ENCODE peak calls at places on chromosome 9, in seven cellular contexts. One of them, this sample, is unnamed.

GRCh38 chr9:20048985-20049384 is 260.1 kb upstream of the SLC24A2 start:
- DNase-seq in HT1080: no peak
- DNase-seq in HTR-8/SVneo: no peak
- DNase-seq in WTC11: no peak
- DNase-seq in breast epithelium: no peak
- DNase-seq in AG04450: no peak
- DNase-seq in stimulated activated CD4-positive, alpha-beta T cell treated with anti-CD3 and anti-CD28 coated beads, Interleukin-1b, Interleukin-23, amount 100 ng/mL, for 48 hours: no peak
- DNase-seq in this sample: no peak

GRCh38 chr9:99253772-99254431 is 31.8 kb downstream of the SEC61B start:
- DNase-seq in stimulated activated CD4-positive, alpha-beta T cell treated with anti-CD3 and anti-CD28 coated beads, Interleukin-1b, Interleukin-23, amount 100 ng/mL, for 48 hours: peak
- DNase-seq in AG04450: no peak
- DNase-seq in HT1080: peak
- DNase-seq in WTC11: no peak
- DNase-seq in breast epithelium: no peak
- DNase-seq in HTR-8/SVneo: no peak
- DNase-seq in this sample: peak

GRCh38 chr9:72718503-72718902 is 197.1 kb downstream of the TMC1 start:
- DNase-seq in AG04450: no peak
- DNase-seq in WTC11: no peak
- DNase-seq in breast epithelium: no peak
- DNase-seq in stimulated activated CD4-positive, alpha-beta T cell treated with anti-CD3 and anti-CD28 coated beads, Interleukin-1b, Interleukin-23, amount 100 ng/mL, for 48 hours: no peak
- DNase-seq in HTR-8/SVneo: no peak
- DNase-seq in HT1080: no peak
- DNase-seq in this sample: no peak

GRCh38 chr9:127854169-127854833 is at the start of gene ENG:
- DNase-seq in HT1080: peak
- DNase-seq in breast epithelium: peak
- DNase-seq in HTR-8/SVneo: peak
- DNase-seq in AG04450: no peak
- DNase-seq in stimulated activated CD4-positive, alpha-beta T cell treated with anti-CD3 and anti-CD28 coated beads, Interleukin-1b, Interleukin-23, amount 100 ng/mL, for 48 hours: peak
- DNase-seq in WTC11: peak
- DNase-seq in this sample: no peak

GRCh38 chr9:73143606-73144328 is 7.9 kb upstream of the ANXA1 start:
- DNase-seq in AG04450: peak
- DNase-seq in stimulated activated CD4-positive, alpha-beta T cell treated with anti-CD3 and anti-CD28 coated beads, Interleukin-1b, Interleukin-23, amount 100 ng/mL, for 48 hours: no peak
- DNase-seq in HT1080: peak
- DNase-seq in WTC11: no peak
- DNase-seq in HTR-8/SVneo: peak
- DNase-seq in breast epithelium: no peak
- DNase-seq in this sample: no peak

GRCh38 chr9:106438928-106439327 is 424.0 kb upstream of the ZNF462 start:
- DNase-seq in HT1080: peak
- DNase-seq in stimulated activated CD4-positive, alpha-beta T cell treated with anti-CD3 and anti-CD28 coated beads, Interleukin-1b, Interleukin-23, amount 100 ng/mL, for 48 hours: no peak
- DNase-seq in HTR-8/SVneo: peak
- DNase-seq in WTC11: no peak
- DNase-seq in breast epithelium: no peak
- DNase-seq in AG04450: no peak
- DNase-seq in this sample: no peak

GRCh38 chr9:109937841-109938453 is 157.9 kb downstream of the PALM2AKAP2 start:
- DNase-seq in AG04450: no peak
- DNase-seq in HTR-8/SVneo: no peak
- DNase-seq in WTC11: no peak
- DNase-seq in HT1080: no peak
- DNase-seq in breast epithelium: no peak
- DNase-seq in stimulated activated CD4-positive, alpha-beta T cell treated with anti-CD3 and anti-CD28 coated beads, Interleukin-1b, Interleukin-23, amount 100 ng/mL, for 48 hours: no peak
- DNase-seq in this sample: no peak

GRCh38 chr9:28688172-28688571 is 1114.9 kb upstream of the C9orf72 start:
- DNase-seq in HT1080: no peak
- DNase-seq in stimulated activated CD4-positive, alpha-beta T cell treated with anti-CD3 and anti-CD28 coated beads, Interleukin-1b, Interleukin-23, amount 100 ng/mL, for 48 hours: no peak
- DNase-seq in HTR-8/SVneo: no peak
- DNase-seq in AG04450: no peak
- DNase-seq in breast epithelium: no peak
- DNase-seq in WTC11: no peak
- DNase-seq in this sample: no peak

GRCh38 chr9:88258587-88258986 is 120.3 kb upstream of the SPATA31C2 start:
- DNase-seq in stimulated activated CD4-positive, alpha-beta T cell treated with anti-CD3 and anti-CD28 coated beads, Interleukin-1b, Interleukin-23, amount 100 ng/mL, for 48 hours: no peak
- DNase-seq in WTC11: no peak
- DNase-seq in HTR-8/SVneo: no peak
- DNase-seq in breast epithelium: peak
- DNase-seq in HT1080: no peak
- DNase-seq in AG04450: no peak
- DNase-seq in this sample: no peak

GRCh38 chr9:120730661-120731514 is 16.6 kb upstream of the MEGF9 start:
- DNase-seq in HT1080: peak
- DNase-seq in stimulated activated CD4-positive, alpha-beta T cell treated with anti-CD3 and anti-CD28 coated beads, Interleukin-1b, Interleukin-23, amount 100 ng/mL, for 48 hours: no peak
- DNase-seq in AG04450: peak
- DNase-seq in WTC11: no peak
- DNase-seq in HTR-8/SVneo: no peak
- DNase-seq in breast epithelium: no peak
- DNase-seq in this sample: no peak

GRCh38 chr9:70510157-70510770 is 95.8 kb upstream of the KLF9 start:
- DNase-seq in breast epithelium: no peak
- DNase-seq in AG04450: no peak
- DNase-seq in stimulated activated CD4-positive, alpha-beta T cell treated with anti-CD3 and anti-CD28 coated beads, Interleukin-1b, Interleukin-23, amount 100 ng/mL, for 48 hours: peak
- DNase-seq in WTC11: peak
- DNase-seq in HT1080: no peak
- DNase-seq in HTR-8/SVneo: no peak
- DNase-seq in this sample: no peak

GRCh38 chr9:136541709-136542108 is 4.1 kb downstream of the NOTCH1 start:
- DNase-seq in WTC11: no peak
- DNase-seq in stimulated activated CD4-positive, alpha-beta T cell treated with anti-CD3 and anti-CD28 coated beads, Interleukin-1b, Interleukin-23, amount 100 ng/mL, for 48 hours: no peak
- DNase-seq in HT1080: no peak
- DNase-seq in AG04450: no peak
- DNase-seq in HTR-8/SVneo: no peak
- DNase-seq in breast epithelium: no peak
- DNase-seq in this sample: no peak

GRCh38 chr9:132288371-132288770 is 66.4 kb downstream of the SETX start:
- DNase-seq in stimulated activated CD4-positive, alpha-beta T cell treated with anti-CD3 and anti-CD28 coated beads, Interleukin-1b, Interleukin-23, amount 100 ng/mL, for 48 hours: no peak
- DNase-seq in HT1080: peak
- DNase-seq in WTC11: no peak
- DNase-seq in breast epithelium: no peak
- DNase-seq in HTR-8/SVneo: no peak
- DNase-seq in AG04450: no peak
- DNase-seq in this sample: no peak

GRCh38 chr9:7137571-7137970 is 379.8 kb downstream of the KDM4C start:
- DNase-seq in HT1080: no peak
- DNase-seq in HTR-8/SVneo: no peak
- DNase-seq in WTC11: no peak
- DNase-seq in AG04450: no peak
- DNase-seq in stimulated activated CD4-positive, alpha-beta T cell treated with anti-CD3 and anti-CD28 coated beads, Interleukin-1b, Interleukin-23, amount 100 ng/mL, for 48 hours: no peak
- DNase-seq in breast epithelium: no peak
- DNase-seq in this sample: no peak

GRCh38 chr9:91945277-91946074 is 4.6 kb downstream of the ROR2 start:
- DNase-seq in HTR-8/SVneo: no peak
- DNase-seq in HT1080: no peak
- DNase-seq in AG04450: no peak
- DNase-seq in stimulated activated CD4-positive, alpha-beta T cell treated with anti-CD3 and anti-CD28 coated beads, Interleukin-1b, Interleukin-23, amount 100 ng/mL, for 48 hours: no peak
- DNase-seq in breast epithelium: no peak
- DNase-seq in WTC11: no peak
- DNase-seq in this sample: no peak